ENCODE peak calls at places on chromosomes 2 and 18, in eight cellular contexts. M is stimulated activated CD4-positive, alpha-beta T cell treated with anti-CD3 and anti-CD28 coated beads, Interleukin-1b, Interleukin-23, amount 100 ng/mL, for 48 hours; F is GDM1; E is amygdala; K is hypothalamus; H is GM23338; U is mucosa of gallbladder; X is EL. L is an unnamed sample.

GRCh38 chr2:30756051-30756719 is 51.1 kb downstream of the CAPN13 start:
- DNase-seq in U (peak; percentile 45), M (no peak), K (no peak), H (no peak), X (peak; percentile 70), F (no peak), E (no peak), L (no peak)

GRCh38 chr2:120856421-120856862 is 120.8 kb downstream of the GLI2 start:
- DNase-seq in E (no peak), H (peak; percentile 84), U (no peak), X (peak; percentile 59), M (no peak), K (no peak), F (no peak), L (no peak)

GRCh38 chr18:78169487-78169886 is 810.1 kb upstream of the SALL3 start:
- DNase-seq in F (no peak), H (no peak), X (no peak), K (no peak), U (no peak), M (no peak), E (no peak), L (no peak)

GRCh38 chr2:11753452-11753885 is 7.0 kb downstream of the LPIN1 start:
- DNase-seq in F (peak; percentile 69), M (no peak), U (peak; percentile 80), K (no peak), E (no peak), H (no peak), X (no peak), L (peak; percentile 82)

GRCh38 chr2:120547662-120548061 is 188.0 kb upstream of the GLI2 start:
- DNase-seq in X (no peak), M (no peak), F (no peak), E (no peak), H (no peak), U (no peak), K (no peak), L (no peak)

GRCh38 chr2:113167115-113167932 is 6.4 kb upstream of the PSD4 start:
- DNase-seq in F (no peak), U (peak; percentile 62), E (no peak), K (no peak), M (peak; percentile 49), H (no peak), X (no peak), L (peak; percentile 82)

GRCh38 chr2:70659551-70659950 is 105.9 kb upstream of the TGFA start:
- DNase-seq in H (no peak), U (no peak), F (no peak), M (no peak), E (no peak), K (no peak), X (no peak), L (no peak)

GRCh38 chr2:219645631-219646527 is 18.4 kb downstream of the SLC4A3 start:
- DNase-seq in K (no peak), H (peak; percentile 33), U (no peak), E (no peak), F (no peak), X (peak; percentile 80), M (no peak), L (no peak)

GRCh38 chr2:46067501-46068292 is 229.5 kb upstream of the EPAS1 start:
- DNase-seq in X (peak; percentile 98), M (no peak), U (no peak), H (no peak), E (no peak), K (no peak), F (no peak), L (no peak)

GRCh38 chr2:70919672-70920366 is 15.9 kb upstream of the ATP6V1B1 start:
- DNase-seq in F (peak; percentile 32), K (peak; percentile 12), U (peak; percentile 82), E (peak; percentile 11), X (peak; percentile 73), M (peak; percentile 68), H (peak; percentile 94), L (peak; percentile 83)

GRCh38 chr2:20381457-20381856 is 30.8 kb upstream of the PUM2 start:
- DNase-seq in M (no peak), F (no peak), K (no peak), X (peak; percentile 33), E (no peak), U (no peak), H (no peak), L (peak; percentile 49)

GRCh38 chr2:9388950-9389911 is 34.1 kb downstream of the ITGB1BP1 start:
- DNase-seq in M (no peak), K (no peak), X (no peak), H (no peak), F (no peak), U (no peak), E (no peak), L (no peak)

GRCh38 chr2:64204716-64205115 is 60.5 kb upstream of the PELI1 start:
- DNase-seq in E (no peak), M (no peak), U (no peak), H (no peak), F (no peak), X (no peak), K (no peak), L (no peak)

GRCh38 chr2:173149491-173149890 is 73.8 kb downstream of the MAP3K20 start:
- DNase-seq in X (no peak), H (no peak), M (peak; percentile 66), U (no peak), K (no peak), F (no peak), E (no peak), L (no peak)

GRCh38 chr2:145431181-145431951 is 911.4 kb upstream of the ZEB2 start:
- DNase-seq in F (no peak), E (no peak), X (no peak), H (peak; percentile 71), M (no peak), K (no peak), U (peak; percentile 21), L (no peak)

GRCh38 chr2:133768261-133769021 is 200.2 kb upstream of the NCKAP5 start:
- DNase-seq in K (no peak), U (peak; percentile 33), F (no peak), X (no peak), M (no peak), E (no peak), H (no peak), L (no peak)

GRCh38 chr18:42425025-42425424 is 470.0 kb downstream of the PIK3C3 start:
- DNase-seq in E (no peak), K (no peak), F (no peak), M (no peak), U (no peak), H (peak; percentile 39), X (no peak), L (no peak)

GRCh38 chr2:238742066-238742465 is 105.8 kb upstream of the TWIST2 start:
- DNase-seq in E (no peak), H (no peak), F (no peak), K (no peak), M (no peak), X (no peak), U (no peak), L (no peak)

GRCh38 chr18:55522011-55522410 is 66.0 kb downstream of the TCF4 start:
- DNase-seq in K (no peak), F (no peak), U (no peak), M (peak; percentile 6), E (no peak), X (no peak), H (peak; percentile 91), L (peak; percentile 35)

GRCh38 chr2:174939046-174939445 is 66.1 kb downstream of the CHN1 start:
- DNase-seq in X (peak; percentile 76), H (no peak), M (no peak), F (no peak), K (no peak), U (no peak), E (no peak), L (no peak)

GRCh38 chr18:12497839-12498238 is 90.1 kb downstream of the PRELID3A start:
- DNase-seq in U (no peak), H (no peak), M (no peak), F (no peak), X (no peak), K (no peak), E (no peak), L (no peak)

GRCh38 chr18:59623456-59624383 is 73.5 kb downstream of the CCBE1 start:
- DNase-seq in H (no peak), U (no peak), K (no peak), X (peak; percentile 65), M (no peak), E (no peak), F (no peak), L (no peak)

GRCh38 chr2:118686364-118686763 is 161.1 kb downstream of the EN1 start:
- DNase-seq in U (no peak), K (no peak), X (no peak), F (no peak), M (no peak), E (no peak), H (no peak), L (no peak)

GRCh38 chr2:20668871-20669475 is 2.0 kb downstream of the GDF7 start:
- DNase-seq in H (no peak), M (no peak), E (no peak), F (no peak), U (no peak), X (no peak), K (no peak), L (no peak)

GRCh38 chr2:230784840-230785239 is 72.2 kb downstream of the CAB39 start:
- DNase-seq in H (peak; percentile 41), M (no peak), F (no peak), X (peak; percentile 35), U (no peak), E (no peak), K (no peak), L (no peak)